ENCODE peak calls at places on chromosomes 5 and 9, in seven cellular contexts. R is SJSA1, Q is right cardiac atrium, T is PC-9, Y is DND-41, W is colonic mucosa, J is cardiac muscle cell. C is an unnamed sample.

GRCh38 chr5:168327019-168327421 is 35.6 kb downstream of the WWC1 start:
- DNase-seq in R (no peak), Q (no peak), T (no peak), Y (no peak), W (no peak), J (no peak), C (no peak)

GRCh38 chr9:35840901-35841900 is 12.2 kb downstream of the TMEM8B start:
- DNase-seq in R (no peak), Q (no peak), T (no peak), Y (no peak), W (no peak), J (no peak), C (no peak)

GRCh38 chr9:128723352-128723865 is 518 bp downstream of the ZDHHC12 start:
- DNase-seq in R (no peak), Q (no peak), T (no peak), Y (no peak), W (peak; percentile 37), J (no peak), C (no peak)

GRCh38 chr5:87042554-87042953 is 225.1 kb upstream of the RASA1 start:
- DNase-seq in R (no peak), Q (no peak), T (no peak), Y (no peak), W (no peak), J (no peak), C (no peak)

GRCh38 chr9:77833686-77834429 is 185.7 kb upstream of the GNA14 start:
- DNase-seq in R (no peak), Q (no peak), T (no peak), Y (no peak), W (no peak), J (no peak), C (no peak)

GRCh38 chr5:16736158-16736994 is 119.6 kb upstream of the RETREG1 start:
- DNase-seq in R (peak; percentile 74), Q (peak; percentile 50), T (peak; percentile 96), Y (no peak), W (peak; percentile 82), J (peak; percentile 10), C (no peak)

GRCh38 chr5:169691473-169691872 is 54.4 kb downstream of the DOCK2 start:
- DNase-seq in R (no peak), Q (no peak), T (no peak), Y (no peak), W (no peak), J (no peak), C (no peak)

GRCh38 chr9:138043061-138043410 is 165.5 kb downstream of the CACNA1B start:
- DNase-seq in R (no peak), Q (no peak), T (no peak), Y (no peak), W (no peak), J (no peak), C (no peak)

GRCh38 chr9:88464851-88465250 is 70.1 kb upstream of the NXNL2 start:
- DNase-seq in R (no peak), Q (no peak), T (no peak), Y (no peak), W (no peak), J (no peak), C (no peak)

GRCh38 chr5:138506370-138507113 is 36.5 kb downstream of the ETF1 start:
- DNase-seq in R (no peak), Q (no peak), T (no peak), Y (no peak), W (no peak), J (no peak), C (no peak)

GRCh38 chr5:138504799-138505198 is 38.2 kb downstream of the ETF1 start:
- DNase-seq in R (no peak), Q (no peak), T (no peak), Y (no peak), W (no peak), J (no peak), C (no peak)

GRCh38 chr5:138503487-138504270 is 38.4 kb downstream of the EGR1 start:
- DNase-seq in R (peak; percentile 67), Q (no peak), T (peak; percentile 38), Y (peak; percentile 48), W (peak; percentile 39), J (peak; percentile 71), C (peak; percentile 57)

GRCh38 chr5:138502121-138502520 is 36.8 kb downstream of the EGR1 start:
- DNase-seq in R (no peak), Q (no peak), T (no peak), Y (no peak), W (no peak), J (no peak), C (no peak)

GRCh38 chr5:138502521-138502920 is 37.2 kb downstream of the EGR1 start:
- DNase-seq in R (no peak), Q (no peak), T (no peak), Y (no peak), W (no peak), J (no peak), C (no peak)
- H3K27ac ChIP-seq in R (no peak overlapping the region), Q (no peak overlapping the region), T (no peak overlapping the region), Y (no peak overlapping the region), W (no peak overlapping the region), J (no peak overlapping the region), C (no peak overlapping the region)

GRCh38 chr9:90007516-90008430 is 403.0 kb downstream of the GADD45G start:
- DNase-seq in R (peak; percentile 60), Q (no peak), T (no peak), Y (no peak), W (no peak), J (no peak), C (no peak)
- H3K4me3 ChIP-seq in R (no peak overlapping the region), Q (no peak overlapping the region), T (no peak overlapping the region), Y (no peak overlapping the region), W (no peak overlapping the region), J (no peak overlapping the region), C (no peak overlapping the region)

GRCh38 chr5:166750376-166750775 is 1541.1 kb upstream of the WWC1 start:
- DNase-seq in R (no peak), Q (no peak), T (no peak), Y (no peak), W (no peak), J (no peak), C (no peak)
- H3K27ac ChIP-seq in R (no peak overlapping the region), Q (no peak overlapping the region), T (no peak overlapping the region), Y (no peak overlapping the region), W (no peak overlapping the region), J (no peak overlapping the region), C (no peak overlapping the region)

GRCh38 chr9:96408409-96409280 is 9.5 kb downstream of the ZNF367 start:
- DNase-seq in R (no peak), Q (no peak), T (no peak), Y (no peak), W (no peak), J (no peak), C (peak; percentile 28)

GRCh38 chr9:96411129-96411820 is 6.9 kb downstream of the ZNF367 start:
- DNase-seq in R (no peak), Q (no peak), T (no peak), Y (no peak), W (no peak), J (no peak), C (no peak)

GRCh38 chr9:96417051-96417586 is 1.1 kb downstream of the ZNF367 start:
- DNase-seq in R (peak; percentile 80), Q (peak; percentile 96), T (peak; percentile 64), Y (peak; percentile 89), W (peak; percentile 95), J (peak; percentile 85), C (peak; percentile 90)

GRCh38 chr9:96413312-96414221 is 4.6 kb downstream of the ZNF367 start:
- DNase-seq in R (no peak), Q (no peak), T (no peak), Y (no peak), W (no peak), J (no peak), C (no peak)

GRCh38 chr9:96412174-96412913 is 5.8 kb downstream of the ZNF367 start:
- DNase-seq in R (no peak), Q (no peak), T (no peak), Y (no peak), W (no peak), J (no peak), C (no peak)
- H3K4me3 ChIP-seq in R (no peak overlapping the region), Q (no peak overlapping the region), T (no peak overlapping the region), Y (no peak overlapping the region), W (no peak overlapping the region), J (no peak overlapping the region), C (peak overlapping the region; percentile 61)

GRCh38 chr9:69170231-69170630 is 3.8 kb upstream of the TJP2 start:
- DNase-seq in R (no peak), Q (no peak), T (no peak), Y (no peak), W (no peak), J (no peak), C (no peak)
- H3K27ac ChIP-seq in R (no peak overlapping the region), Q (no peak overlapping the region), T (peak overlapping the region; percentile 73), Y (no peak overlapping the region), W (no peak overlapping the region), J (no peak overlapping the region), C (no peak overlapping the region)

DNA sequence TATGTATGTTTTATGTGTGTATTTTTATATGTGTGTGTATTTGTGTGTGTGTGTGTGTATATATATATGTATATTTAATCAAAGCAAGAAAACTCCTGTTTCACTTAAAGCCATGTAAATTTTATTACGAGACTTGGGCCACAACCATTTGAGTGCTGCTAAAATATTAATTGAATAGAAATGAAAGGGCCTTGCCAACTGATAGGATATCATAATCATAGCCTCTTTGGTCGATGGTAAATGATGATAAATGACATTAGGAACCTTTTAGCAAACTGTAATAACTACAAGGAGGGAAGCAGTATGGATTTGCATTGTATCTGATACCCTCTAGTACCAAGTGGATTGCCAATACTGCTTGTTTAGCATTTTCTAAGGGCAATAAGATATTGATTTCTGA is 7.9 kb downstream of the TLE4 start:
- DNase-seq in R (no peak), Q (no peak), T (no peak), Y (no peak), W (no peak), J (no peak), C (no peak)
- H3K4me3 ChIP-seq in R (no peak overlapping the region), Q (no peak overlapping the region), T (no peak overlapping the region), Y (no peak overlapping the region), W (no peak overlapping the region), J (no peak overlapping the region), C (peak overlapping the region; percentile 3)

GRCh38 chr5:68148096-68148495 is 67.5 kb upstream of the PIK3R1 start:
- DNase-seq in R (no peak), Q (no peak), T (no peak), Y (no peak), W (no peak), J (no peak), C (no peak)

GRCh38 chr5:68149189-68149588 is 66.4 kb upstream of the PIK3R1 start:
- DNase-seq in R (no peak), Q (no peak), T (no peak), Y (no peak), W (no peak), J (peak; percentile 18), C (no peak)

GRCh38 chr5:68151812-68152211 is 63.7 kb upstream of the PIK3R1 start:
- DNase-seq in R (no peak), Q (no peak), T (no peak), Y (no peak), W (no peak), J (no peak), C (no peak)

GRCh38 chr5:68147659-68148058 is 67.9 kb upstream of the PIK3R1 start:
- DNase-seq in R (no peak), Q (no peak), T (no peak), Y (no peak), W (no peak), J (no peak), C (no peak)
- H3K27ac ChIP-seq in R (no peak overlapping the region), Q (no peak overlapping the region), T (no peak overlapping the region), Y (no peak overlapping the region), W (no peak overlapping the region), J (no peak overlapping the region), C (no peak overlapping the region)

GRCh38 chr5:180467989-180468731 is 26.0 kb upstream of the CNOT6 start:
- DNase-seq in R (no peak), Q (no peak), T (no peak), Y (no peak), W (no peak), J (peak; percentile 59), C (no peak)
- H3K4me3 ChIP-seq in R (no peak overlapping the region), Q (no peak overlapping the region), T (no peak overlapping the region), Y (no peak overlapping the region), W (no peak overlapping the region), J (no peak overlapping the region), C (no peak overlapping the region)

GRCh38 chr5:41212935-41213334 is 397 bp downstream of the C6 start:
- DNase-seq in R (no peak), Q (no peak), T (no peak), Y (no peak), W (no peak), J (no peak), C (no peak)
- H3K27ac ChIP-seq in R (no peak overlapping the region), Q (no peak overlapping the region), T (no peak overlapping the region), Y (no peak overlapping the region), W (no peak overlapping the region), J (no peak overlapping the region), C (no peak overlapping the region)

C was measured in CD4-positive, CD25-positive, alpha-beta regulatory T cell.